ENCODE peak calls at places on chromosomes 13 and 19, in eight cellular contexts. E is Caco-2; G is KG1; O is stimulated activated CD8-positive, alpha-beta memory T cell treated with anti-CD3 and anti-CD28 coated beads, Interleukin-12 subunit alpha, Interleukin-12 subunit beta, amount 100 ng/mL, for 1 hour; Y is fibroblast of the conjunctiva; S is DMS153; F is activated CD4-positive, alpha-beta T cell treated with anti-CD3 and anti-CD28 coated beads, Interleukin-2, amount 10 ng/mL, durations not matched to agents 7 days and 5 days; N is right atrium auricular region. X is an unnamed sample.
A peak's percentile ranks its signal among the peaks of the same experiment; 100 is the strongest.

GRCh38 chr19:52248256-52248655 is 21.1 kb upstream of the ZNF766 start:
- DNase-seq in E (peak; percentile 42), G (peak; percentile 8), O (peak; percentile 43), Y (no peak), S (no peak), F (peak; percentile 61), N (no peak), X (no peak)

GRCh38 chr13:20702945-20703784 is at the start of gene IL17D:
- DNase-seq in E (no peak), G (peak; percentile 67), O (no peak), Y (no peak), S (no peak), F (no peak), N (no peak), X (no peak)

GRCh38 chr13:99992912-99993311 is 11.3 kb downstream of the ZIC2 start:
- DNase-seq in E (no peak), G (no peak), O (no peak), Y (no peak), S (no peak), F (no peak), N (no peak), X (no peak)

GRCh38 chr13:49740870-49741269 is 49.6 kb upstream of the EBPL start:
- DNase-seq in E (no peak), G (no peak), O (no peak), Y (no peak), S (no peak), F (no peak), N (no peak), X (no peak)

GRCh38 chr19:19304186-19304975 is 15.9 kb downstream of the SUGP1 start:
- DNase-seq in E (no peak), G (no peak), O (no peak), Y (no peak), S (no peak), F (no peak), N (no peak), X (no peak)

GRCh38 chr19:2226051-2226839 is 9.9 kb downstream of the PLEKHJ1 start:
- DNase-seq in E (no peak), G (no peak), O (no peak), Y (no peak), S (no peak), F (no peak), N (no peak), X (no peak)

GRCh38 chr13:104382941-104383340 is 1316.7 kb upstream of the SLC10A2 start:
- DNase-seq in E (no peak), G (no peak), O (no peak), Y (no peak), S (no peak), F (no peak), N (no peak), X (no peak)

GRCh38 chr19:52533901-52534300 is 6.4 kb downstream of the ZNF808 start:
- DNase-seq in E (no peak), G (no peak), O (no peak), Y (no peak), S (no peak), F (no peak), N (no peak), X (no peak)